ENCODE peak calls at places on chromosomes 5 and 9, in seven cellular contexts. N is suprapubic skin, D is transverse colon, Y is fibroblast of lung, S is trophoblast cell, V is substantia nigra, C is heart left ventricle. H is an unnamed sample.

GRCh38 chr5:65209341-65209740 is 272.4 kb downstream of the ADAMTS6 start:
- DNase-seq in N (no peak), D (no peak), Y (peak), S (no peak), V (no peak), C (no peak), H (no peak)

GRCh38 chr5:1749346-1750124 is 50.1 kb downstream of the MRPL36 start:
- DNase-seq in N (peak), D (peak), Y (no peak), S (no peak), V (no peak), C (no peak), H (peak)

GRCh38 chr9:113793558-113793957 is 82.6 kb upstream of the ZNF618 start:
- DNase-seq in N (no peak), D (no peak), Y (no peak), S (no peak), V (no peak), C (no peak), H (no peak)

GRCh38 chr5:72921103-72921502 is 34.7 kb upstream of the FCHO2 start:
- DNase-seq in N (no peak), D (no peak), Y (no peak), S (no peak), V (no peak), C (no peak), H (no peak)

GRCh38 chr5:102715405-102715804 is 39.7 kb upstream of the PAM start:
- DNase-seq in N (no peak), D (no peak), Y (peak), S (peak), V (no peak), C (no peak), H (no peak)

GRCh38 chr9:121637441-121638222 is 13.8 kb upstream of the DAB2IP start:
- DNase-seq in N (no peak), D (no peak), Y (peak), S (no peak), V (peak), C (no peak), H (peak)

GRCh38 chr5:177317959-177318377 is 6.3 kb upstream of the MXD3 start:
- DNase-seq in N (no peak), D (peak), Y (peak), S (peak), V (peak), C (peak), H (peak)

GRCh38 chr5:128083811-128084227 is 253 bp downstream of the SLC12A2 start:
- DNase-seq in N (no peak), D (no peak), Y (peak), S (no peak), V (no peak), C (no peak), H (peak)

GRCh38 chr5:158943057-158943456 is 156.7 kb downstream of the EBF1 start:
- DNase-seq in N (no peak), D (no peak), Y (peak), S (no peak), V (no peak), C (peak), H (no peak)

GRCh38 chr9:87395804-87396458 is 101.7 kb upstream of the DAPK1 start:
- DNase-seq in N (no peak), D (no peak), Y (peak), S (no peak), V (no peak), C (no peak), H (no peak)
- H3K27ac ChIP-seq in N (no peak), D (no peak), Y (no peak), S (no peak), V (no peak), C (no peak), H (no peak)

DNA sequence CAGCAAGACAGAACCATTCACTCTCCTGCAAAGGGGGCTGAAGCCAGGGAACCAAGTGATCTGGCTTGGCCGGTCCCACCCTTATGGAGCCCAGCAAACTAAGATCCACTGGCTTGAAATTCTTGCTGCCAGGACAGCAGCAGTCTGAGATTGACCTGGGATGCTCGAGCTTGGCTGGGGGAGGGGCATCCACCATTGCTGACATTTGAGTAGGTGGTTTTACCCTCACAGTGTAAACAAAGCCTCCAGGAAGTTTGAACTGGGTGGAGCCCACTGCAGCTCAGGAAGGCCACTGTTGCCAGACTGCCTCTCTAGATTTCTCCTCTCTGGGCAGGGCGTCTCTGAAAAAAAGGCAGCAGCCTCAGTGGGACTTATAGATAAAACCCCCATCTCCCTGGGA is 60.5 kb downstream of the TNFSF8 start:
- DNase-seq in N (no peak), D (peak), Y (no peak), S (no peak), V (no peak), C (no peak), H (no peak)
- H3K27ac ChIP-seq in N (no peak), D (no peak), Y (no peak), S (no peak), V (no peak), C (no peak), H (no peak)

GRCh38 chr9:35111006-35111933 is 4.4 kb downstream of the ATOSB start:
- DNase-seq in N (peak), D (peak), Y (peak), S (peak), V (peak), C (peak), H (peak)

GRCh38 chr9:35114921-35115341 is 731 bp downstream of the ATOSB start:
- DNase-seq in N (peak), D (peak), Y (no peak), S (peak), V (peak), C (peak), H (no peak)

GRCh38 chr9:35110327-35110758 is 5.3 kb downstream of the ATOSB start:
- DNase-seq in N (no peak), D (no peak), Y (peak), S (no peak), V (peak), C (peak), H (no peak)

GRCh38 chr9:35114113-35114847 is 1.4 kb downstream of the ATOSB start:
- DNase-seq in N (peak), D (peak), Y (peak), S (peak), V (peak), C (peak), H (peak)

DNA sequence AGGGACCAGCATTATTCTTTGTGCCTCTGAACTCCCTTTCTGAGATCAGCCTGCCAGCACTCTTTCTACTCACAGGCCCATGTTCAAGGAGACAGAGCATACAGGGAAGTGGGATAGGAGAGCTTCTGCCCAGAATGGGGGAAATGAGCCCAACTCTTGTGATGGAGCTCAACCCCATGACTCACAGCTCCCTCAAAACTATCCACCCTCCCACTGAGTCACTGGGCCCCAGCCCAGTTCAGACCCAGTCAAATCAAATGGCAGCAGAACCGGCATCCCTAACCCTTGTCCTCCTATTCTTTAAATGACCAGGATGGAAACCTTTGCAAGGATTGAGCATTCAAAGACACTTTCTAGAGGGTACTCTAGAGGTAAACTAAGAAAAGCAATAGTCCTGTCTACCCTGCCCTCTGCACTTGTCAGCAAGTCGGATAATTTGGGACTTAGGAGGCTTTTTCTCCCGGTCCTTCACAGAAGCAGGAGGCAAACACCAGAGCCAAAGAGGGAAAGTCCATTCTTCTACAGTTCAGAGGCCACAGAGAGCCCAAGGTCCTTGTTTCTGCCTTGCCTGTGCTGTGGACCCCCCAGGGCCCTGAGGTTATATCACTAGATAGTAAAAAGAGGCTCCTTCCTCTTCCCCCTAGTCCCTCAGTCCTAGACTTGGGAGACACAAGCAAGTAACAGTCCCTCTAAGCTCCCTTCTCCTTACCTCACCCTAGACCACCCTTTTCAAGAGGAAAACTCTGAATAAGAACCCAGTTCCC is 3.2 kb downstream of the ATOSB start:
- DNase-seq in N (no peak), D (peak), Y (peak), S (peak), V (no peak), C (peak), H (no peak)
- H3K27ac ChIP-seq in N (peak), D (peak), Y (peak), S (no peak), V (peak), C (peak), H (peak)

DNA sequence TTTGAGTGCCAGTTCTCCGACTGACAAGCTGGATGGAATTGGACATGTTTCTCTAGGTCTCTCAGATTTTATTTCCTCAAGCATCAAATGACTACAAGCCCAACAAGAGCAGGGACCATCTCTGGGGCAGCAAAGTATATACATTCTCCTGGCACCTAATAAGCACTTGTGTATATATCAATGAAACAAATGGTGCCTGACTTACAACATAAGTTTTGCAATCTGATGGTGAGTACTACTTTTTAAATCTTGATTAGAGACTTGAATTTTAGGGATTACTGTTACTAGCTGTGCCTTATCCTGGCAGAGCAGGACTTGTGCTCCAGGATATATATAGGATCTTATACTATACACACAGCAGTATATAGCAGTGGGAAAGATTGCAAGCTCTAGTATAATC is 8.8 kb upstream of the ABLIM3 start:
- DNase-seq in N (no peak), D (no peak), Y (peak), S (no peak), V (no peak), C (no peak), H (no peak)
- H3K27ac ChIP-seq in N (no peak), D (no peak), Y (no peak), S (no peak), V (no peak), C (no peak), H (no peak)

H was measured in gastrocnemius medialis.